ENCODE peak calls at places on chromosomes 5 and 9, in nine cellular contexts. H is cardiac muscle cell; G is CD8-positive, alpha-beta T cell; B is vagina; W is thyroid gland; Y is heart right ventricle; F is brain microvascular endothelial cell; I is GM23248; A is adrenal gland. E is an unnamed sample.

GRCh38 chr9:133778336-133778995 is 40.3 kb upstream of the SARDH start:
- DNase-seq in H (no peak), G (no peak), B (no peak), W (no peak), Y (no peak), F (no peak), I (no peak), A (no peak), E (no peak)

GRCh38 chr9:20209421-20210340 is 412.6 kb downstream of the MLLT3 start:
- DNase-seq in H (no peak), G (no peak), B (no peak), W (no peak), Y (no peak), F (no peak), I (no peak), A (no peak), E (no peak)

GRCh38 chr9:101481296-101481695 is 45.7 kb upstream of the ALDOB start:
- DNase-seq in H (no peak), G (no peak), B (no peak), W (no peak), Y (no peak), F (no peak), I (peak), A (no peak), E (no peak)

GRCh38 chr5:61467766-61468482 is 135.9 kb downstream of the ZSWIM6 start:
- DNase-seq in H (peak), G (no peak), B (no peak), W (no peak), Y (no peak), F (peak), I (peak), A (no peak), E (peak)

GRCh38 chr5:74326571-74327338 is 313.8 kb downstream of the ENC1 start:
- DNase-seq in H (peak), G (peak), B (no peak), W (peak), Y (no peak), F (peak), I (peak), A (no peak), E (peak)

GRCh38 chr5:157956271-157956885 is 97.4 kb upstream of the CLINT1 start:
- DNase-seq in H (no peak), G (no peak), B (no peak), W (no peak), Y (no peak), F (no peak), I (no peak), A (no peak), E (no peak)

GRCh38 chr9:6433405-6433804 is 20.4 kb downstream of the UHRF2 start:
- DNase-seq in H (peak), G (no peak), B (no peak), W (no peak), Y (no peak), F (no peak), I (peak), A (no peak), E (no peak)

GRCh38 chr5:35046754-35047153 is 995 bp downstream of the AGXT2 start:
- DNase-seq in H (peak), G (no peak), B (no peak), W (no peak), Y (no peak), F (peak), I (peak), A (no peak), E (peak)

GRCh38 chr5:62306494-62307363 is 723 bp downstream of the KIF2A start:
- DNase-seq in H (peak), G (peak), B (no peak), W (peak), Y (peak), F (peak), I (peak), A (peak), E (peak)

GRCh38 chr5:124949862-124950261 is 203.4 kb upstream of the ZNF608 start:
- DNase-seq in H (no peak), G (no peak), B (no peak), W (no peak), Y (no peak), F (no peak), I (no peak), A (no peak), E (no peak)

GRCh38 chr9:96513622-96514021 is 63.7 kb downstream of the HABP4 start:
- DNase-seq in H (peak), G (no peak), B (no peak), W (peak), Y (no peak), F (peak), I (peak), A (no peak), E (no peak)

GRCh38 chr5:174281855-174282254 is 236.3 kb downstream of the NSG2 start:
- DNase-seq in H (no peak), G (no peak), B (no peak), W (no peak), Y (no peak), F (no peak), I (no peak), A (no peak), E (no peak)

GRCh38 chr9:87713278-87713989 is 12.5 kb upstream of the CTSL start:
- DNase-seq in H (peak), G (no peak), B (no peak), W (peak), Y (peak), F (peak), I (peak), A (peak), E (peak)

GRCh38 chr9:136761545-136761981 is 2.8 kb downstream of the LCN15 start:
- DNase-seq in H (no peak), G (no peak), B (no peak), W (no peak), Y (no peak), F (no peak), I (no peak), A (no peak), E (no peak)

GRCh38 chr9:35813434-35814105 is 1.3 kb downstream of the HINT2 start:
- DNase-seq in H (peak), G (no peak), B (no peak), W (no peak), Y (no peak), F (no peak), I (peak), A (no peak), E (peak)

GRCh38 chr5:38258319-38259061 is at the start of gene EGFLAM:
- DNase-seq in H (peak), G (no peak), B (no peak), W (peak), Y (peak), F (no peak), I (peak), A (peak), E (peak)

GRCh38 chr9:91047993-91048607 is 246.5 kb downstream of the SYK start:
- DNase-seq in H (peak), G (peak), B (no peak), W (no peak), Y (no peak), F (peak), I (peak), A (no peak), E (peak)

GRCh38 chr9:27468450-27469110 is 55.5 kb upstream of the IFNK start:
- DNase-seq in H (peak), G (no peak), B (no peak), W (no peak), Y (no peak), F (peak), I (no peak), A (no peak), E (no peak)

GRCh38 chr5:9350301-9350797 is 195.5 kb downstream of the SEMA5A start:
- DNase-seq in H (peak), G (no peak), B (no peak), W (no peak), Y (no peak), F (no peak), I (peak), A (no peak), E (peak)

GRCh38 chr5:91042856-91043255 is 340.3 kb downstream of the ARRDC3 start:
- DNase-seq in H (no peak), G (no peak), B (no peak), W (no peak), Y (no peak), F (no peak), I (no peak), A (no peak), E (no peak)

GRCh38 chr5:61409568-61409967 is 77.5 kb downstream of the ZSWIM6 start:
- DNase-seq in H (peak), G (no peak), B (no peak), W (peak), Y (no peak), F (peak), I (peak), A (peak), E (peak)

GRCh38 chr9:14780251-14780650 is 57.7 kb upstream of the CER1 start:
- DNase-seq in H (no peak), G (no peak), B (no peak), W (no peak), Y (no peak), F (no peak), I (no peak), A (peak), E (peak)

GRCh38 chr5:14364576-14365472 is 216.8 kb upstream of the OTULINL start:
- DNase-seq in H (no peak), G (no peak), B (no peak), W (peak), Y (no peak), F (no peak), I (no peak), A (no peak), E (no peak)

GRCh38 chr5:169970911-169971436 is 9.3 kb downstream of the INSYN2B start:
- DNase-seq in H (peak), G (no peak), B (no peak), W (no peak), Y (no peak), F (peak), I (peak), A (peak), E (peak)

GRCh38 chr9:37378613-37379004 is 43.9 kb upstream of the GRHPR start:
- DNase-seq in H (no peak), G (no peak), B (no peak), W (no peak), Y (no peak), F (no peak), I (no peak), A (no peak), E (no peak)

GRCh38 chr5:42715791-42716190 is 40.8 kb upstream of the CCDC152 start:
- DNase-seq in H (no peak), G (no peak), B (no peak), W (no peak), Y (no peak), F (peak), I (peak), A (no peak), E (no peak)

GRCh38 chr9:136840140-136840876 is 2.0 kb upstream of the AJM1 start:
- DNase-seq in H (no peak), G (no peak), B (no peak), W (no peak), Y (no peak), F (no peak), I (no peak), A (no peak), E (no peak)

GRCh38 chr5:60945760-60946253 is 802 bp downstream of the NDUFAF2 start:
- DNase-seq in H (peak), G (no peak), B (no peak), W (peak), Y (peak), F (peak), I (peak), A (peak), E (peak)

GRCh38 chr5:78509884-78510769 is 138.4 kb downstream of the LHFPL2 start:
- DNase-seq in H (peak), G (peak), B (no peak), W (peak), Y (peak), F (no peak), I (peak), A (peak), E (peak)

GRCh38 chr5:151670074-151670686 is 16.5 kb downstream of the SPARC start:
- DNase-seq in H (peak), G (no peak), B (no peak), W (no peak), Y (no peak), F (no peak), I (no peak), A (no peak), E (no peak)

GRCh38 chr5:26700759-26701384 is 337.5 kb downstream of the CDH9 start:
- DNase-seq in H (no peak), G (no peak), B (no peak), W (no peak), Y (no peak), F (no peak), I (peak), A (peak), E (peak)

GRCh38 chr5:111935022-111935421 is 178.0 kb upstream of the NREP start:
- DNase-seq in H (no peak), G (no peak), B (no peak), W (no peak), Y (no peak), F (no peak), I (no peak), A (no peak), E (no peak)

GRCh38 chr9:108083796-108084352 is 594.3 kb upstream of the KLF4 start:
- DNase-seq in H (no peak), G (no peak), B (no peak), W (no peak), Y (peak), F (no peak), I (no peak), A (no peak), E (no peak)

GRCh38 chr5:179819296-179820126 is 1.2 kb upstream of the SQSTM1 start:
- DNase-seq in H (peak), G (peak), B (no peak), W (peak), Y (peak), F (peak), I (peak), A (peak), E (peak)

GRCh38 chr9:9003184-9003583 is 1203.6 kb upstream of the DMAC1 start:
- DNase-seq in H (peak), G (no peak), B (no peak), W (peak), Y (peak), F (peak), I (no peak), A (peak), E (no peak)

GRCh38 chr5:93572773-93573626 is 8.0 kb downstream of the NR2F1-AS1 start:
- DNase-seq in H (peak), G (no peak), B (no peak), W (no peak), Y (no peak), F (no peak), I (peak), A (no peak), E (no peak)

GRCh38 chr5:93570294-93571110 is 10.5 kb downstream of the NR2F1-AS1 start:
- DNase-seq in H (peak), G (no peak), B (no peak), W (no peak), Y (no peak), F (no peak), I (no peak), A (no peak), E (no peak)

GRCh38 chr5:93571111-93571977 is 9.7 kb downstream of the NR2F1-AS1 start:
- DNase-seq in H (no peak), G (no peak), B (no peak), W (no peak), Y (no peak), F (no peak), I (no peak), A (no peak), E (no peak)

GRCh38 chr5:93572101-93572772 is 8.8 kb downstream of the NR2F1-AS1 start:
- DNase-seq in H (peak), G (no peak), B (no peak), W (no peak), Y (no peak), F (no peak), I (peak), A (no peak), E (no peak)

DNA sequence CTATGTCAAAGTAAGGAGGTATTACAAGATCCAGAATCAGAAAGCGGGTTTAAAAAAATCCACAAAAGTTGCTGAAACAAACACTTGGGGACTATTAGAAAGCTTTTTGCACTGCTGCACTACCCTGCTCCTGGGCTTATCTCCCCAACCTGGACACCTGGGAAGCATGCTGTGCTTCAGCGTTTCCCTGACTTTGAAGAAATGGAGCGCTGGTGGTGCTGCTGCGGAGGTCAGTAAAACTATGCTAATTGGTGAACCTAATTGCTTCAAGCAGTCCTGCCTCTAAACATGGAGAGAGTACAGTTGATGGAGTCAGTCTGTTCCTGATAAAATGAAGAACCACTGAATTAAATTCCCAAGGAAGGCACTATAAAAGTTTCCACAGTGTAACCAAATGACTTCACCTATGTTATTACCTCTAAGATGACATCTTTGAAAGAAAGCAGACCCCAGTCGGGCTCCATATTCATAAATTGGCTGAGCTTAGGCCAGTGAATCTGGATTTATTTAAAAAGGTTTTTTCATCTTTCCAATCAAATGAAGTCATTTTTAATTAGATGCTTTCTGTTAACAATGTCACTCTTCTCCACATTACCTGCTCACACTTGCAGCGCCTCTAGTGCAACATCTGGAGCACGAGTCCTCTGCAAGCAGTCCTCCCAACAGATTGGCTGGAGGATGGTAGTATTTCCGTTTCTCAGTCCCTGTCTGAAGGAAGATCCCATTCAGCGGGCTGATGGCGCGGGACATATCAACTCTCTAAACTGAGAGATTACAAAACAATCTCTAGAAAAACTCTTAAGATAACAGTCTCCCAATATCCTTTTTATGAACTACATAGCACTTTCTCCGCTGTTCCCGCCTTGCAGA is 11.5 kb downstream of the NR2F1-AS1 start:
- DNase-seq in H (no peak), G (no peak), B (no peak), W (no peak), Y (no peak), F (no peak), I (no peak), A (no peak), E (no peak)
- H3K4me3 ChIP-seq in H (no peak), G (no peak), B (no peak), W (no peak), Y (no peak), F (no peak), I (no peak), A (no peak), E (no peak)

GRCh38 chr9:135209136-135209535 is 121.7 kb downstream of the OLFM1 start:
- DNase-seq in H (no peak), G (no peak), B (no peak), W (no peak), Y (no peak), F (no peak), I (no peak), A (no peak), E (no peak)
- H3K4me3 ChIP-seq in H (no peak), G (no peak), B (no peak), W (no peak), Y (no peak), F (no peak), I (no peak), A (no peak), E (no peak)

GRCh38 chr5:5511904-5512416 is 89.5 kb downstream of the ICE1 start:
- DNase-seq in H (no peak), G (no peak), B (no peak), W (no peak), Y (no peak), F (no peak), I (no peak), A (no peak), E (no peak)
- H3K4me3 ChIP-seq in H (no peak), G (no peak), B (no peak), W (no peak), Y (no peak), F (no peak), I (no peak), A (no peak), E (no peak)

GRCh38 chr5:108858959-108859358 is 111.3 kb downstream of the FER start:
- DNase-seq in H (peak), G (no peak), B (no peak), W (no peak), Y (no peak), F (peak), I (peak), A (no peak), E (no peak)
- H3K4me3 ChIP-seq in H (no peak), G (no peak), B (no peak), W (no peak), Y (no peak), F (no peak), I (no peak), A (no peak), E (no peak)

GRCh38 chr5:103452089-103452488 is 110.5 kb downstream of the NUDT12 start:
- DNase-seq in H (no peak), G (no peak), B (no peak), W (no peak), Y (no peak), F (no peak), I (no peak), A (no peak), E (no peak)

GRCh38 chr5:103452666-103453065 is 109.9 kb downstream of the NUDT12 start:
- DNase-seq in H (no peak), G (no peak), B (no peak), W (no peak), Y (no peak), F (peak), I (peak), A (no peak), E (peak)

GRCh38 chr5:103454774-103455173 is 107.8 kb downstream of the NUDT12 start:
- DNase-seq in H (peak), G (no peak), B (no peak), W (no peak), Y (no peak), F (no peak), I (peak), A (no peak), E (no peak)

GRCh38 chr5:103446813-103447212 is 115.8 kb downstream of the NUDT12 start:
- DNase-seq in H (no peak), G (no peak), B (no peak), W (no peak), Y (no peak), F (no peak), I (peak), A (no peak), E (no peak)

GRCh38 chr5:103450333-103451061 is 112.1 kb downstream of the NUDT12 start:
- DNase-seq in H (peak), G (no peak), B (no peak), W (no peak), Y (no peak), F (peak), I (peak), A (no peak), E (peak)
- H3K4me3 ChIP-seq in H (no peak), G (no peak), B (no peak), W (no peak), Y (no peak), F (no peak), I (no peak), A (no peak), E (no peak)

DNA sequence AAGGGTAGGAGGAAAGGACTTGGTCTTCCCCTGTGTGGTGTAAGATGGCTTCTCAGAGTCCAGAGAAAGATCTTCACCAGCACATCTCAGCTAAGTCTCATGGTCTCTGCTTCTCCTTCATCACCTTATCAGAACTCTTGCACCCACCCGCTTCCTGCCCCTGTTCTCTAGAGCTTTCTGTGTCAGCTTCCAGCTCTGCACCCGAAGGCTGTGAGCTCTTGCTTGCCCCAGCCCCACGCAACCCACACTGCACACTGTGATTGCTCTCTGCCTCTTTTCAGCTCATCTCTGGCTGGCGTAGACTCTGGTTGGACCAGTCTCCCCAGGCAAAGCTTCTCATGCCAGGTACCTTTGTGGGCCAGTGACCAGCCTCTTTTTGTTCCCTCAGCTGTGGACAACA is 93.2 kb upstream of the RAPGEF1 start:
- DNase-seq in H (no peak), G (no peak), B (no peak), W (no peak), Y (no peak), F (no peak), I (no peak), A (no peak), E (no peak)
- H3K4me3 ChIP-seq in H (no peak), G (no peak), B (no peak), W (no peak), Y (no peak), F (no peak), I (no peak), A (no peak), E (no peak)

GRCh38 chr5:140822281-140822629 is 842 bp downstream of the PCDHA5 start:
- DNase-seq in H (no peak), G (no peak), B (no peak), W (no peak), Y (no peak), F (no peak), I (no peak), A (no peak), E (no peak)
- H3K4me3 ChIP-seq in H (no peak), G (no peak), B (no peak), W (no peak), Y (no peak), F (no peak), I (no peak), A (no peak), E (no peak)

DNA sequence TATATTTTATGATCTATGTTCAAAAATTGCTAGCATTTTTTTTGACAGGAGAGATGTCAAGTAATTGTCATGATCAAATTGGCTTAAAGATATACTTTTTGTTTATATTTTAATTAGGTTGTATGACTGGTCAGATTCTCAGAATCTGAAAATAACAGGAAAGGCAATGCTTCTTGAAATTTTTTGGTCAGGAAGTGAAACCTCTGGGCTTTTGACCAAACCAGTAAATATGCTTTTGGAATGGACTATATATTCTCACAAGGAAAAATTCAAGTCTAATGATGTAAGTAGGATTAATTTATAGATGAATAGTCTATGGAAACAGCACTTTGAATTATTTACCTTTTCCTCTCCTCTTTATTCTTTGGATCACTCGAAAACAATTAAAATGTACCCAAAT is 52.3 kb downstream of the SLF1 start:
- DNase-seq in H (peak), G (no peak), B (no peak), W (no peak), Y (no peak), F (no peak), I (peak), A (no peak), E (no peak)
- H3K4me3 ChIP-seq in H (no peak), G (no peak), B (no peak), W (no peak), Y (no peak), F (no peak), I (no peak), A (no peak), E (no peak)

E was measured in MG63.